ENCODE peak calls at places on chromosome 22, in seven cellular contexts. One of them, this sample, is unnamed.
A peak's percentile ranks its signal among the peaks of the same experiment; 100 is the strongest.

GRCh38 chr22:24510694-24511625 is 15.8 kb downstream of the UPB1 start:
- DNase-seq in H1: no peak
- DNase-seq in GM12878: no peak
- DNase-seq in uterus: no peak
- DNase-seq in IMR-90: peak; percentile 68
- DNase-seq in body of pancreas: peak; percentile 44
- DNase-seq in spleen: no peak
- DNase-seq in this sample: no peak

GRCh38 chr22:32578752-32579151 is 104.1 kb downstream of the FBXO7 start:
- DNase-seq in GM12878: no peak
- DNase-seq in uterus: no peak
- DNase-seq in spleen: no peak
- DNase-seq in H1: no peak
- DNase-seq in body of pancreas: no peak
- DNase-seq in IMR-90: no peak
- DNase-seq in this sample: no peak

GRCh38 chr22:20184501-20185145 is 33.8 kb upstream of the CCDC188 start:
- DNase-seq in uterus: no peak
- DNase-seq in spleen: no peak
- DNase-seq in H1: no peak
- DNase-seq in GM12878: no peak
- DNase-seq in IMR-90: no peak
- DNase-seq in body of pancreas: no peak
- DNase-seq in this sample: no peak

GRCh38 chr22:19003518-19003917 is 67.4 kb upstream of the PRODH start:
- DNase-seq in IMR-90: no peak
- DNase-seq in spleen: no peak
- DNase-seq in body of pancreas: no peak
- DNase-seq in uterus: no peak
- DNase-seq in GM12878: no peak
- DNase-seq in H1: no peak
- DNase-seq in this sample: no peak

GRCh38 chr22:24950272-24950902 is 2.1 kb upstream of the KIAA1671 start:
- DNase-seq in H1: peak; percentile 72
- DNase-seq in GM12878: no peak
- DNase-seq in spleen: no peak
- DNase-seq in IMR-90: peak; percentile 8
- DNase-seq in body of pancreas: no peak
- DNase-seq in uterus: no peak
- DNase-seq in this sample: no peak

GRCh38 chr22:46801826-46802607 is 39.6 kb downstream of the TBC1D22A start:
- DNase-seq in H1: no peak
- DNase-seq in uterus: no peak
- DNase-seq in spleen: peak; percentile 50
- DNase-seq in IMR-90: no peak
- DNase-seq in body of pancreas: no peak
- DNase-seq in GM12878: no peak
- DNase-seq in this sample: no peak

GRCh38 chr22:42905702-42906183 is 48.7 kb upstream of the ARFGAP3 start:
- DNase-seq in uterus: no peak
- DNase-seq in spleen: no peak
- DNase-seq in IMR-90: no peak
- DNase-seq in H1: no peak
- DNase-seq in GM12878: no peak
- DNase-seq in body of pancreas: peak; percentile 99
- DNase-seq in this sample: no peak

GRCh38 chr22:33539902-33540751 is 380.1 kb downstream of the LARGE1 start:
- DNase-seq in IMR-90: peak; percentile 5
- DNase-seq in body of pancreas: peak; percentile 89
- DNase-seq in spleen: no peak
- DNase-seq in uterus: peak; percentile 60
- DNase-seq in H1: no peak
- DNase-seq in GM12878: no peak
- DNase-seq in this sample: no peak

GRCh38 chr22:32985899-32986772 is 72.0 kb downstream of the SYN3 start:
- DNase-seq in spleen: no peak
- DNase-seq in GM12878: no peak
- DNase-seq in uterus: peak; percentile 76
- DNase-seq in H1: peak; percentile 36
- DNase-seq in IMR-90: peak; percentile 71
- DNase-seq in body of pancreas: peak; percentile 75
- DNase-seq in this sample: no peak

GRCh38 chr22:47065756-47066615 is 303.5 kb downstream of the TBC1D22A start:
- DNase-seq in IMR-90: peak; percentile 46
- DNase-seq in spleen: peak; percentile 37
- DNase-seq in uterus: no peak
- DNase-seq in body of pancreas: peak; percentile 84
- DNase-seq in H1: no peak
- DNase-seq in GM12878: no peak
- DNase-seq in this sample: no peak

GRCh38 chr22:22604326-22605073 is 39.9 kb upstream of the GGTLC2 start:
- DNase-seq in GM12878: no peak
- DNase-seq in uterus: no peak
- DNase-seq in H1: no peak
- DNase-seq in IMR-90: no peak
- DNase-seq in body of pancreas: no peak
- DNase-seq in spleen: no peak
- DNase-seq in this sample: no peak

GRCh38 chr22:22226448-22227187 is 18.0 kb upstream of the VPREB1 start:
- DNase-seq in IMR-90: no peak
- DNase-seq in H1: no peak
- DNase-seq in uterus: no peak
- DNase-seq in spleen: no peak
- DNase-seq in GM12878: no peak
- DNase-seq in body of pancreas: no peak
- DNase-seq in this sample: no peak

GRCh38 chr22:37708580-37709444 is 12.0 kb downstream of the TRIOBP start:
- DNase-seq in uterus: no peak
- DNase-seq in body of pancreas: peak; percentile 25
- DNase-seq in H1: no peak
- DNase-seq in IMR-90: no peak
- DNase-seq in GM12878: no peak
- DNase-seq in spleen: peak; percentile 80
- DNase-seq in this sample: no peak

GRCh38 chr22:33427461-33427860 is 369.3 kb upstream of the SYN3 start:
- DNase-seq in H1: no peak
- DNase-seq in GM12878: no peak
- DNase-seq in IMR-90: no peak
- DNase-seq in body of pancreas: no peak
- DNase-seq in spleen: no peak
- DNase-seq in uterus: no peak
- DNase-seq in this sample: no peak

GRCh38 chr22:23289851-23290724 is 109.8 kb downstream of the BCR start:
- DNase-seq in GM12878: no peak
- DNase-seq in H1: peak; percentile 25
- DNase-seq in spleen: no peak
- DNase-seq in uterus: no peak
- DNase-seq in IMR-90: peak; percentile 62
- DNase-seq in body of pancreas: peak; percentile 46
- DNase-seq in this sample: no peak

GRCh38 chr22:28373841-28374240 is 305.8 kb downstream of the TTC28 start:
- DNase-seq in body of pancreas: no peak
- DNase-seq in spleen: no peak
- DNase-seq in H1: no peak
- DNase-seq in IMR-90: peak; percentile 66
- DNase-seq in GM12878: no peak
- DNase-seq in uterus: no peak
- DNase-seq in this sample: no peak

GRCh38 chr22:31646186-31647019 is 15.6 kb downstream of the PISD start:
- DNase-seq in H1: no peak
- DNase-seq in IMR-90: peak; percentile 100
- DNase-seq in GM12878: no peak
- DNase-seq in uterus: no peak
- DNase-seq in body of pancreas: no peak
- DNase-seq in spleen: no peak
- DNase-seq in this sample: no peak

GRCh38 chr22:43004362-43005035 is 10.4 kb downstream of the PACSIN2 start:
- DNase-seq in H1: no peak
- DNase-seq in uterus: no peak
- DNase-seq in GM12878: no peak
- DNase-seq in spleen: peak; percentile 58
- DNase-seq in IMR-90: no peak
- DNase-seq in body of pancreas: no peak
- DNase-seq in this sample: no peak

GRCh38 chr22:33380789-33381530 is 322.8 kb upstream of the SYN3 start:
- DNase-seq in IMR-90: peak; percentile 95
- DNase-seq in uterus: no peak
- DNase-seq in GM12878: peak; percentile 11
- DNase-seq in body of pancreas: no peak
- DNase-seq in spleen: no peak
- DNase-seq in H1: no peak
- DNase-seq in this sample: no peak

GRCh38 chr22:29727248-29727551 is 7.4 kb downstream of the CABP7 start:
- DNase-seq in spleen: no peak
- DNase-seq in uterus: peak; percentile 49
- DNase-seq in body of pancreas: peak; percentile 32
- DNase-seq in H1: no peak
- DNase-seq in GM12878: no peak
- DNase-seq in IMR-90: peak; percentile 32
- DNase-seq in this sample: no peak
- TF ChIP-seq CTCF in spleen: no peak
- TF ChIP-seq CTCF in uterus: peak; percentile 7
- TF ChIP-seq CTCF in body of pancreas: no peak
- TF ChIP-seq CTCF in H1: peak; percentile 45
- TF ChIP-seq CTCF in GM12878: peak; percentile 46
- TF ChIP-seq CTCF in IMR-90: peak; percentile 41
- TF ChIP-seq CTCF in this sample: peak; percentile 17

GRCh38 chr22:35380537-35381423 is at the start of gene HMOX1:
- DNase-seq in GM12878: no peak
- DNase-seq in body of pancreas: peak; percentile 92
- DNase-seq in IMR-90: peak; percentile 85
- DNase-seq in spleen: peak; percentile 97
- DNase-seq in uterus: peak; percentile 89
- DNase-seq in H1: no peak
- DNase-seq in this sample: peak; percentile 36
- TF ChIP-seq POLR2A in GM12878: peak; percentile 93
- TF ChIP-seq POLR2A in body of pancreas: peak; percentile 70
- TF ChIP-seq POLR2A in IMR-90: peak; percentile 96
- TF ChIP-seq POLR2A in spleen: peak; percentile 86
- TF ChIP-seq POLR2A in uterus: peak; percentile 64
- TF ChIP-seq POLR2A in H1: no peak
- TF ChIP-seq POLR2A in this sample: no peak

GRCh38 chr22:39995346-39996252 is 845 bp downstream of the FAM83F start:
- DNase-seq in IMR-90: no peak
- DNase-seq in uterus: no peak
- DNase-seq in H1: no peak
- DNase-seq in body of pancreas: peak; percentile 57
- DNase-seq in GM12878: no peak
- DNase-seq in spleen: no peak
- DNase-seq in this sample: no peak

GRCh38 chr22:39992088-39992826 is 2.5 kb upstream of the FAM83F start:
- DNase-seq in body of pancreas: no peak
- DNase-seq in GM12878: no peak
- DNase-seq in H1: no peak
- DNase-seq in uterus: no peak
- DNase-seq in spleen: no peak
- DNase-seq in IMR-90: no peak
- DNase-seq in this sample: no peak

GRCh38 chr22:39996732-39997131 is 2.0 kb downstream of the FAM83F start:
- DNase-seq in GM12878: no peak
- DNase-seq in uterus: no peak
- DNase-seq in H1: no peak
- DNase-seq in body of pancreas: no peak
- DNase-seq in spleen: no peak
- DNase-seq in IMR-90: no peak
- DNase-seq in this sample: no peak

GRCh38 chr22:39994046-39994565 is 648 bp upstream of the FAM83F start:
- DNase-seq in GM12878: no peak
- DNase-seq in H1: no peak
- DNase-seq in uterus: no peak
- DNase-seq in spleen: no peak
- DNase-seq in IMR-90: peak; percentile 25
- DNase-seq in body of pancreas: no peak
- DNase-seq in this sample: no peak

DNA sequence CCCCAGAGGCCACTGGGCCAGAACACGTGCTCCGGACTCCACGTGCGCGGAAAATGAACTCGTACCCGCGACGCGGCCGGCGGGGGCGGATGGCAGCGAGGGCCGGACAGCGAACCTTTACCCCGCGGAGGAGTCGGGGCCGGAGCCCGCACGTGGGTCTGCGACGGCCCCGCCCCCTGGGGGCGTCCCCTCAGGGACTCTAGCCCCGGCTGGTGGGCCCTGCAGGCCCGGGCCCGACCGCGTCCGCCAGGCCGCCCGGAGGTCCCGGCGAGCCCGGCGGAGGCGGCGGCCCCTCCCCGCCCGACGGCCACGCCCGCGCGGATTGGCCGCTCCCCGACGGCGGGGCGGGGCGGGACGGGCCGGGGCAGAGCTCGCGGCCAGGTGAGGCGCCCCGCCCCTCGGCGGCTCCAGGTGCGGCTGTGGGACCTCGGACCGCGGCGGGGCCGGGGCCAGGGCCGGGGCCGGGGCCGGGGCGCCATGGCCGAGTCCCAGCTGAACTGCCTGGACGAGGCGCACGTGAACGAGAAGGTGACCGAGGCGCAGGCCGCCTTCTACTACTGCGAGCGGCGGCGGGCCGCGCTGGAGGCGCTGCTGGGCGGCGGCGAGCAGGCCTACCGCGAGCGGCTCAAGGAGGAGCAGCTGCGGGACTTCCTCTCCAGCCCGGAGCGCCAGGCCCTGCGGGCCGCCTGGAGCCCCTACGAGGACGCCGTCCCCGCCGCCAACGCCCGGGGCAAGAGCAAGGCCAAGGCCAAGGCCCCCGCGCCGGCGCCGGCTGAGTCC is at the start of gene FAM83F:
- DNase-seq in spleen: peak; percentile 77
- DNase-seq in IMR-90: no peak
- DNase-seq in uterus: no peak
- DNase-seq in body of pancreas: peak; percentile 69
- DNase-seq in H1: no peak
- DNase-seq in GM12878: no peak
- DNase-seq in this sample: no peak
- H3K4me3 ChIP-seq in spleen: peak within 1 kb of the TSS; percentile 15
- H3K4me3 ChIP-seq in IMR-90: no peak within 1 kb of the TSS
- H3K4me3 ChIP-seq in uterus: peak within 1 kb of the TSS; percentile 20
- H3K4me3 ChIP-seq in body of pancreas: peak within 1 kb of the TSS; percentile 42
- H3K4me3 ChIP-seq in H1: peak within 1 kb of the TSS; percentile 73
- H3K4me3 ChIP-seq in GM12878: no peak within 1 kb of the TSS
- H3K4me3 ChIP-seq in this sample: peak within 1 kb of the TSS; percentile 56

DNA sequence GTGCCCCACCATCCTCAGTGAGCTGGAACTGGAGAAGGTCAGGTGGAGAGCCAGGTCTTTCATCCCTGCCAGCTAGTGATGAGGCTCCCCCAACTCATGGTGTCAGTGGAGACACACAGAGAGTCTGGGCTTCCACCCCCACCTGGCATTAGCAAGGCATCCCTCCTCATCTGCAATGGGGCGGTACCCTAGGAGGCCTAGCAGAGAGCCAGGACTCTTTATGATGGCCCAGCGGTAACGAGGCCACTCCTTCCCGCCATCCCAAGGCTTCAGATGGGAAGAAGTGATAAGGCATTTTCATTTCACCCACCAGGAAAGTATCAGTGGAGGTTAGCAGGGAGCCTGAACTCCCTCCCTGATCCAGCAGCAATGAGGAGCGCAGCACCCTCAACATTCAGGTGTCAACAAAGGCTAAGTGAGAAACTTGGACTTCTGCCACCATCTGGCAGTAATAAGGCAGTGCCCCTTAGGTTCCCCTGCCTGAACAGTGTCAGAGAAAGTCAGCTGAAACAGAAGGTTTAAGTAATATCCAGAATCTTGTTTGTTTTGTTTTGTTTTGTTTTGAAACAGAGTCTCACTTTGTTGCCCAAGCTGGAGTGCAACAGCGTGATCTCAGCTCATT is 40.5 kb upstream of the FBLN1 start:
- DNase-seq in body of pancreas: no peak
- DNase-seq in uterus: peak; percentile 13
- DNase-seq in spleen: no peak
- DNase-seq in H1: no peak
- DNase-seq in IMR-90: no peak
- DNase-seq in GM12878: no peak
- DNase-seq in this sample: no peak
- TF ChIP-seq CTCF in body of pancreas: no peak
- TF ChIP-seq CTCF in uterus: no peak
- TF ChIP-seq CTCF in spleen: no peak
- TF ChIP-seq CTCF in H1: peak; percentile 83
- TF ChIP-seq CTCF in IMR-90: no peak
- TF ChIP-seq CTCF in GM12878: peak; percentile 7
- TF ChIP-seq CTCF in this sample: no peak